ENCODE peak calls at places on chromosomes 11 and 22, in ten cellular contexts. X is neural progenitor cell, S is uterus, H is hepatocyte, G is choroid plexus epithelial cell, A is IMR-90, O is HFF-Myc, M is fibroblast of mammary gland, D is right atrium auricular region, Q is body of pancreas. T is an unnamed sample.

GRCh38 chr11:73866586-73866996 is 10.1 kb downstream of the COA4 start:
- DNase-seq in X (no peak), S (peak), H (peak), G (peak), A (peak), O (peak), M (peak), D (peak), Q (no peak), T (peak)

GRCh38 chr11:3164138-3164539 is 971 bp downstream of the OSBPL5 start:
- DNase-seq in X (no peak), S (peak), H (no peak), G (no peak), A (no peak), O (no peak), M (no peak), D (no peak), Q (peak), T (peak)

GRCh38 chr11:14132312-14132711 is 169.8 kb downstream of the SPON1 start:
- DNase-seq in X (no peak), S (no peak), H (peak), G (no peak), A (peak), O (no peak), M (no peak), D (no peak), Q (no peak), T (peak)

GRCh38 chr11:122248939-122249338 is 132.9 kb upstream of the BLID start:
- DNase-seq in X (no peak), S (no peak), H (no peak), G (no peak), A (peak), O (no peak), M (no peak), D (no peak), Q (no peak), T (no peak)

GRCh38 chr22:27224485-27225364 is 567.3 kb downstream of the MIAT start:
- DNase-seq in X (no peak), S (peak), H (peak), G (peak), A (peak), O (no peak), M (no peak), D (no peak), Q (no peak), T (peak)

GRCh38 chr11:128905345-128906184 is 14.4 kb downstream of the KCNJ5 start:
- DNase-seq in X (peak), S (peak), H (peak), G (peak), A (peak), O (no peak), M (peak), D (no peak), Q (peak), T (peak)

GRCh38 chr11:68213135-68213515 is at the start of gene KMT5B:
- DNase-seq in X (no peak), S (peak), H (peak), G (peak), A (peak), O (no peak), M (peak), D (no peak), Q (peak), T (peak)

GRCh38 chr22:45531441-45531840 is 28.8 kb downstream of the FBLN1 start:
- DNase-seq in X (no peak), S (no peak), H (no peak), G (no peak), A (no peak), O (no peak), M (no peak), D (no peak), Q (no peak), T (no peak)

GRCh38 chr11:90704510-90704909 is 481.7 kb upstream of the CHORDC1 start:
- DNase-seq in X (no peak), S (no peak), H (no peak), G (no peak), A (no peak), O (no peak), M (no peak), D (no peak), Q (no peak), T (no peak)

GRCh38 chr22:38788417-38788816 is 5.5 kb downstream of the DNAL4 start:
- DNase-seq in X (no peak), S (no peak), H (peak), G (peak), A (peak), O (peak), M (peak), D (peak), Q (peak), T (peak)

GRCh38 chr11:107337917-107338316 is 119.7 kb downstream of the CWF19L2 start:
- DNase-seq in X (no peak), S (no peak), H (no peak), G (no peak), A (no peak), O (no peak), M (no peak), D (no peak), Q (no peak), T (no peak)

GRCh38 chr22:20641198-20641892 is 132.6 kb upstream of the SERPIND1 start:
- DNase-seq in X (no peak), S (no peak), H (no peak), G (no peak), A (no peak), O (no peak), M (no peak), D (no peak), Q (peak), T (no peak)

GRCh38 chr11:2443406-2443805 is 908 bp downstream of the TRPM5 start:
- DNase-seq in X (no peak), S (no peak), H (no peak), G (no peak), A (no peak), O (no peak), M (no peak), D (no peak), Q (no peak), T (no peak)

GRCh38 chr11:69530278-69531070 is 49.0 kb downstream of the LINC01488 start:
- DNase-seq in X (no peak), S (no peak), H (no peak), G (no peak), A (no peak), O (no peak), M (no peak), D (no peak), Q (no peak), T (no peak)

DNA sequence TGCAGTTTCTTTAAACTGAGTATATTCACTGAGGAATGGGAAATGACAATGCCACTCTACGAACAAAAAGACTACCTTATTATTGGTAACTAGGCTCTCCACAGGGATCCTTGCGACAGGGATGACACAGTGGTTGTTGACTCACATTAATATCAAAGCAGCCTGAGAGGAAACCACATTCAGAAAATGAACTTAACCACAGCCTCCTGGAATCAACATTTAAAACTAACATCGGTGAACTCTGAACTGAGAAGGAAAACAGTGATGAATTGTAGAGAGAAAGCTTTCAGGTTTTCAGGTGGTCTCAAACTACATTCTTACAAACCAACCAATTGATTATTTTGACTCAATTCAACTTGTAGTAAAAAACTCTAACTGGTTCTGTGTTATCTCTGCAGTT is 90.3 kb upstream of the MTMR2 start:
- DNase-seq in X (no peak), S (no peak), H (no peak), G (peak), A (peak), O (no peak), M (peak), D (no peak), Q (no peak), T (peak)
- H3K4me3 ChIP-seq in X (no peak), S (no peak), H (no peak), G (no peak), A (no peak), O (no peak), M (no peak), D (no peak), Q (no peak), T (no peak)

GRCh38 chr22:29224859-29225410 is 19.2 kb downstream of the EMID1 start:
- DNase-seq in X (no peak), S (no peak), H (no peak), G (no peak), A (no peak), O (no peak), M (no peak), D (no peak), Q (no peak), T (no peak)
- TF ChIP-seq CTCF in X (no peak), S (no peak), H (no peak), G (no peak), A (no peak), O (no peak), M (no peak), D (no peak), Q (no peak), T (no peak)

GRCh38 chr11:802693-803466 is 2.2 kb downstream of the PIDD1 start:
- DNase-seq in X (no peak), S (no peak), H (no peak), G (no peak), A (no peak), O (no peak), M (no peak), D (no peak), Q (no peak), T (no peak)

GRCh38 chr11:802018-802617 is 2.9 kb downstream of the PIDD1 start:
- DNase-seq in X (no peak), S (no peak), H (no peak), G (no peak), A (no peak), O (no peak), M (no peak), D (no peak), Q (no peak), T (no peak)

GRCh38 chr11:804599-804964 is 449 bp downstream of the PIDD1 start:
- DNase-seq in X (no peak), S (no peak), H (no peak), G (no peak), A (no peak), O (no peak), M (no peak), D (no peak), Q (no peak), T (no peak)

GRCh38 chr11:803770-804598 is 1.0 kb downstream of the PIDD1 start:
- DNase-seq in X (no peak), S (no peak), H (no peak), G (no peak), A (no peak), O (no peak), M (no peak), D (no peak), Q (no peak), T (no peak)

GRCh38 chr11:803467-803742 is 1.6 kb downstream of the PIDD1 start:
- DNase-seq in X (no peak), S (no peak), H (no peak), G (no peak), A (no peak), O (no peak), M (no peak), D (no peak), Q (no peak), T (no peak)
- H3K4me3 ChIP-seq in X (no peak), S (no peak), H (no peak), G (no peak), A (no peak), O (peak), M (peak), D (no peak), Q (no peak), T (peak)

DNA sequence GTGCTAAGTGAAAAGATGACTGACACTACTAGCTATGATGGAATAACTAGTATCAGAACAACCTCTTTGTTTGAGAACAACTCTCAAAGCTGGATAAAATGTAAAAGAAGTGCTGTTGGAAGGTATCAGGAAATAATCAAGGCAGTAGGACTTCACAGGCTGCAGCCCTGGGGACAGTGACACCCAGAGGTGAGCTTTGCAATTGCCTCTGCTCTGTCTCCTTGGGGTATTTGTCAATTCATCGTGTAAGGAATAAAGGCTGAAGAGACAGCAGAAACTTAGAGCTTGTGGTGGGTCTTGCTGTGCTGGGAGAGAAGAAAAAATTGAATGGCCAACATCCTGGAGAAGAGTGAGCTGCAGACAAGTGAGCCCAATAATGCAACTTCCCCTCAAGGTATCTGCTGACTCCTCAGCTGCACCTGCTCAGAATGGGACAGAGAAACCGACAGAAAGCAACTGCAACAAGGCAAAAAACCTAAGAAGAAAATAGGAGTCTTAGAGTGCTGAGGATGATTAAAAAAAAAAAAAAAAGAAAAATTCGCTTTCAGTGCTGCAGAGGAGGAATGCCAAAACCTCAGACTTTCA is 141.1 kb downstream of the RCN1 start:
- DNase-seq in X (peak), S (no peak), H (peak), G (peak), A (peak), O (peak), M (peak), D (no peak), Q (peak), T (peak)
- TF ChIP-seq CTCF in X (peak), S (no peak), H (peak), G (peak), A (peak), O (peak), M (peak), D (no peak), Q (no peak), T (peak)

GRCh38 chr22:47220752-47221151 is 458.3 kb downstream of the TBC1D22A start:
- DNase-seq in X (no peak), S (no peak), H (no peak), G (no peak), A (no peak), O (no peak), M (no peak), D (no peak), Q (no peak), T (no peak)
- H3K4me3 ChIP-seq in X (no peak), S (no peak), H (no peak), G (no peak), A (no peak), O (no peak), M (no peak), D (no peak), Q (no peak), T (no peak)

GRCh38 chr22:21640810-21641209 is 1.3 kb upstream of the SDF2L1 start:
- DNase-seq in X (no peak), S (no peak), H (no peak), G (no peak), A (no peak), O (no peak), M (no peak), D (no peak), Q (no peak), T (no peak)

GRCh38 chr22:21641417-21641794 is 696 bp upstream of the SDF2L1 start:
- DNase-seq in X (peak), S (no peak), H (peak), G (peak), A (peak), O (no peak), M (peak), D (no peak), Q (peak), T (peak)

GRCh38 chr22:21641795-21642583 is at the start of gene SDF2L1:
- DNase-seq in X (peak), S (peak), H (peak), G (peak), A (peak), O (peak), M (peak), D (peak), Q (peak), T (peak)

GRCh38 chr22:21643533-21644357 is 1.6 kb downstream of the SDF2L1 start:
- DNase-seq in X (no peak), S (no peak), H (no peak), G (no peak), A (no peak), O (no peak), M (no peak), D (no peak), Q (peak), T (no peak)

DNA sequence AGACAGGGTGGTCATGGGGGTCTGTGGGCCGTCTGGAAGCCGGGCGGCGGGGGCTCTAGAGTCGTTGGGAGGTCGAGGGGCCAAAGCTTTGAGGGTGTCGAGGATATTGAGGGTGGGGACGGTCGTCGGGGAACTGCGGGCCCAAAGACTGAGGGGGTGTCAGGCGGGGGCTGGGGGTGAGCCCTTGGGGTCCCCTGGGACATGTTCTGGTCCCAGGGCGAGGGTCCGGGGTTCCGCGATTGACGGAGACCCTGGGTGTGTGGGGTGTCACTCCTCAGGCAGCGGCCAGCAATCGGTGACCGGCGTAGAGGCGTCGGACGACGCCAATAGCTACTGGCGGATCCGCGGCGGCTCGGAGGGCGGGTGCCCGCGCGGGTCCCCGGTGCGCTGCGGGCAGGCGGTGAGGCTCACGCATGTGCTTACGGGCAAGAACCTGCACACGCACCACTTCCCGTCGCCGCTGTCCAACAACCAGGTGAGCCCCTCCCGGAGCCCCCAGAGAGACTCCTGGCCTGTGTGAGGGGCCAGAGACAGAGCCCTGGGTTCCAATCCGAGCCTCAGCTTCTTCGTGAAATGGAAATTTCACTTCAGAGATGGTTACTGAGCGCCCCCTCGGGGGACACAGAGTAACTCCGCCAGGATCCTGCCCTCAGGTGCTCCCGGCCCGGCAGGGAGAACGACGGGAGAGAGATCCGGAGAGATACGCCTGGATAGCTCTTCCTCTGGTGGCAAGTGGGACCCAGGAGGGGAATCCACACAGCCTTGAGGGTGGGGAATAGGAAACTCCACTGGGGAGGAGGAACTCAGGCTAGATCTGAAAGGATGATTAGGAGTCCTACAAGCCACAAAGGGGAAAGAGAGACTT is 714 bp downstream of the SDF2L1 start:
- DNase-seq in X (peak), S (no peak), H (peak), G (peak), A (peak), O (no peak), M (peak), D (no peak), Q (peak), T (peak)
- TF ChIP-seq CTCF in X (peak), S (peak), H (peak), G (peak), A (peak), O (peak), M (peak), D (no peak), Q (peak), T (peak)

GRCh38 chr11:112226062-112226921 is at the start of gene PTS:
- DNase-seq in X (peak), S (peak), H (peak), G (peak), A (peak), O (peak), M (peak), D (peak), Q (peak), T (peak)

GRCh38 chr11:112229159-112229558 is 2.9 kb downstream of the PTS start:
- DNase-seq in X (no peak), S (no peak), H (no peak), G (no peak), A (no peak), O (no peak), M (no peak), D (no peak), Q (no peak), T (no peak)

GRCh38 chr11:112228706-112229105 is 2.5 kb downstream of the PTS start:
- DNase-seq in X (no peak), S (no peak), H (no peak), G (no peak), A (no peak), O (no peak), M (no peak), D (no peak), Q (no peak), T (no peak)

GRCh38 chr11:112227002-112227401 is 774 bp downstream of the PTS start:
- DNase-seq in X (peak), S (no peak), H (peak), G (peak), A (peak), O (no peak), M (peak), D (no peak), Q (no peak), T (peak)

DNA sequence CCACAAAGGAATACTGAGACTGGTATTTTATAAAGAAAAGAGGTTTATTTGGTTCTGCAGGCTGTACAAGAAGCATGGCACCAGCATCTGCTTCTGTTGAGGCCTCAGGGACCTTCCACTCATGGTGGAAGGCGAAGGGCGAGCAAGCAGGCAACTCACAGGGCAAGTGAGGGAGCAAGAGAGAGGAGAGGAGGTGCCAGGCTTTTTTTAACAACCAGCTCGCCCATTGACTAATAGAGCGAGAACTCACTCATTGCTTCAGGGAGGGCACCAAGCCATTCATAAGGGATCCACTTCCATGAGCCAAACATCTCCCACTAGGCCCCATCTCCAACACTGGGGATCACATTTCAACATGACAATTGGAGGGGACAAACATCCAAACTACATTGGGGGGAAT is 1.2 kb downstream of the PTS start:
- DNase-seq in X (no peak), S (no peak), H (no peak), G (no peak), A (no peak), O (no peak), M (peak), D (no peak), Q (no peak), T (no peak)
- H3K4me3 ChIP-seq in X (peak), S (no peak), H (no peak), G (peak), A (peak), O (peak), M (peak), D (no peak), Q (no peak), T (peak)